ENCODE peak calls at places on chromosomes 13 and 19, in ten cellular contexts. One of them, this sample, is unnamed.

GRCh38 chr19:50514346-50515167 is 844 bp upstream of the ASPDH start:
- DNase-seq in hippocampal formation: peak
- DNase-seq in fibroblast of mammary gland: no peak
- DNase-seq in fibroblast of lung: no peak
- DNase-seq in DMS153: peak
- DNase-seq in MCF 10A: no peak
- DNase-seq in astrocyte: no peak
- DNase-seq in mammary epithelial cell: no peak
- DNase-seq in dorsolateral prefrontal cortex: peak
- DNase-seq in upper lobe of right lung: no peak
- DNase-seq in this sample: no peak

GRCh38 chr13:47144782-47145181 is 247.9 kb upstream of the HTR2A start:
- DNase-seq in hippocampal formation: no peak
- DNase-seq in fibroblast of mammary gland: peak
- DNase-seq in fibroblast of lung: no peak
- DNase-seq in DMS153: no peak
- DNase-seq in MCF 10A: no peak
- DNase-seq in astrocyte: no peak
- DNase-seq in mammary epithelial cell: no peak
- DNase-seq in dorsolateral prefrontal cortex: no peak
- DNase-seq in upper lobe of right lung: no peak
- DNase-seq in this sample: no peak

GRCh38 chr19:49949735-49950589 is 11.0 kb downstream of the SIGLEC11 start:
- DNase-seq in hippocampal formation: no peak
- DNase-seq in fibroblast of mammary gland: peak
- DNase-seq in fibroblast of lung: no peak
- DNase-seq in DMS153: no peak
- DNase-seq in MCF 10A: no peak
- DNase-seq in astrocyte: no peak
- DNase-seq in mammary epithelial cell: no peak
- DNase-seq in dorsolateral prefrontal cortex: no peak
- DNase-seq in upper lobe of right lung: no peak
- DNase-seq in this sample: no peak

GRCh38 chr13:49754146-49754545 is 38.3 kb downstream of the KPNA3 start:
- DNase-seq in hippocampal formation: no peak
- DNase-seq in fibroblast of mammary gland: no peak
- DNase-seq in fibroblast of lung: no peak
- DNase-seq in DMS153: no peak
- DNase-seq in MCF 10A: no peak
- DNase-seq in astrocyte: no peak
- DNase-seq in mammary epithelial cell: no peak
- DNase-seq in dorsolateral prefrontal cortex: no peak
- DNase-seq in upper lobe of right lung: no peak
- DNase-seq in this sample: no peak

GRCh38 chr19:30529876-30530275 is 157.7 kb downstream of the ZNF536 start:
- DNase-seq in hippocampal formation: no peak
- DNase-seq in fibroblast of mammary gland: no peak
- DNase-seq in fibroblast of lung: no peak
- DNase-seq in DMS153: no peak
- DNase-seq in MCF 10A: no peak
- DNase-seq in astrocyte: no peak
- DNase-seq in mammary epithelial cell: no peak
- DNase-seq in dorsolateral prefrontal cortex: no peak
- DNase-seq in upper lobe of right lung: no peak
- DNase-seq in this sample: no peak

GRCh38 chr19:5487222-5487621 is 32.0 kb downstream of the ZNRF4 start:
- DNase-seq in hippocampal formation: no peak
- DNase-seq in fibroblast of mammary gland: no peak
- DNase-seq in fibroblast of lung: no peak
- DNase-seq in DMS153: no peak
- DNase-seq in MCF 10A: no peak
- DNase-seq in astrocyte: no peak
- DNase-seq in mammary epithelial cell: no peak
- DNase-seq in dorsolateral prefrontal cortex: no peak
- DNase-seq in upper lobe of right lung: no peak
- DNase-seq in this sample: no peak

GRCh38 chr19:29587518-29587986 is 18.5 kb upstream of the POP4 start:
- DNase-seq in hippocampal formation: no peak
- DNase-seq in fibroblast of mammary gland: peak
- DNase-seq in fibroblast of lung: peak
- DNase-seq in DMS153: no peak
- DNase-seq in MCF 10A: no peak
- DNase-seq in astrocyte: no peak
- DNase-seq in mammary epithelial cell: peak
- DNase-seq in dorsolateral prefrontal cortex: no peak
- DNase-seq in upper lobe of right lung: no peak
- DNase-seq in this sample: peak

GRCh38 chr19:53809518-53810186 is 14.5 kb downstream of the NLRP12 start:
- DNase-seq in hippocampal formation: no peak
- DNase-seq in fibroblast of mammary gland: no peak
- DNase-seq in fibroblast of lung: no peak
- DNase-seq in DMS153: no peak
- DNase-seq in MCF 10A: no peak
- DNase-seq in astrocyte: no peak
- DNase-seq in mammary epithelial cell: no peak
- DNase-seq in dorsolateral prefrontal cortex: no peak
- DNase-seq in upper lobe of right lung: no peak
- DNase-seq in this sample: no peak

GRCh38 chr13:99614465-99614885 is 113.2 kb downstream of the TM9SF2 start:
- DNase-seq in hippocampal formation: no peak
- DNase-seq in fibroblast of mammary gland: no peak
- DNase-seq in fibroblast of lung: no peak
- DNase-seq in DMS153: no peak
- DNase-seq in MCF 10A: peak
- DNase-seq in astrocyte: no peak
- DNase-seq in mammary epithelial cell: peak
- DNase-seq in dorsolateral prefrontal cortex: no peak
- DNase-seq in upper lobe of right lung: no peak
- DNase-seq in this sample: no peak

GRCh38 chr13:77533875-77534788 is 1.4 kb upstream of the SCEL start:
- DNase-seq in hippocampal formation: no peak
- DNase-seq in fibroblast of mammary gland: peak
- DNase-seq in fibroblast of lung: peak
- DNase-seq in DMS153: no peak
- DNase-seq in MCF 10A: no peak
- DNase-seq in astrocyte: peak
- DNase-seq in mammary epithelial cell: no peak
- DNase-seq in dorsolateral prefrontal cortex: no peak
- DNase-seq in upper lobe of right lung: no peak
- DNase-seq in this sample: no peak

GRCh38 chr13:33727356-33728083 is 90.4 kb upstream of the RFC3 start:
- DNase-seq in hippocampal formation: no peak
- DNase-seq in fibroblast of mammary gland: peak
- DNase-seq in fibroblast of lung: no peak
- DNase-seq in DMS153: no peak
- DNase-seq in MCF 10A: no peak
- DNase-seq in astrocyte: no peak
- DNase-seq in mammary epithelial cell: no peak
- DNase-seq in dorsolateral prefrontal cortex: no peak
- DNase-seq in upper lobe of right lung: no peak
- DNase-seq in this sample: no peak

GRCh38 chr13:42865703-42866102 is 84.3 kb downstream of the FAM216B start:
- DNase-seq in hippocampal formation: no peak
- DNase-seq in fibroblast of mammary gland: no peak
- DNase-seq in fibroblast of lung: no peak
- DNase-seq in DMS153: no peak
- DNase-seq in MCF 10A: no peak
- DNase-seq in astrocyte: no peak
- DNase-seq in mammary epithelial cell: no peak
- DNase-seq in dorsolateral prefrontal cortex: no peak
- DNase-seq in upper lobe of right lung: no peak
- DNase-seq in this sample: no peak

GRCh38 chr13:20359335-20359734 is 127.2 kb upstream of the GJB6 start:
- DNase-seq in hippocampal formation: no peak
- DNase-seq in fibroblast of mammary gland: peak
- DNase-seq in fibroblast of lung: peak
- DNase-seq in DMS153: no peak
- DNase-seq in MCF 10A: peak
- DNase-seq in astrocyte: peak
- DNase-seq in mammary epithelial cell: peak
- DNase-seq in dorsolateral prefrontal cortex: no peak
- DNase-seq in upper lobe of right lung: no peak
- DNase-seq in this sample: no peak

GRCh38 chr19:51417107-51417806 is at the start of gene SIGLEC10:
- DNase-seq in hippocampal formation: no peak
- DNase-seq in fibroblast of mammary gland: peak
- DNase-seq in fibroblast of lung: no peak
- DNase-seq in DMS153: no peak
- DNase-seq in MCF 10A: no peak
- DNase-seq in astrocyte: no peak
- DNase-seq in mammary epithelial cell: no peak
- DNase-seq in dorsolateral prefrontal cortex: no peak
- DNase-seq in upper lobe of right lung: peak
- DNase-seq in this sample: no peak

GRCh38 chr13:44128522-44128921 is 245.1 kb upstream of the SERP2 start:
- DNase-seq in hippocampal formation: no peak
- DNase-seq in fibroblast of mammary gland: peak
- DNase-seq in fibroblast of lung: peak
- DNase-seq in DMS153: no peak
- DNase-seq in MCF 10A: peak
- DNase-seq in astrocyte: peak
- DNase-seq in mammary epithelial cell: no peak
- DNase-seq in dorsolateral prefrontal cortex: no peak
- DNase-seq in upper lobe of right lung: no peak
- DNase-seq in this sample: no peak

GRCh38 chr19:1167687-1168561 is 6.1 kb downstream of the SBNO2 start:
- DNase-seq in hippocampal formation: no peak
- DNase-seq in fibroblast of mammary gland: no peak
- DNase-seq in fibroblast of lung: no peak
- DNase-seq in DMS153: no peak
- DNase-seq in MCF 10A: peak
- DNase-seq in astrocyte: no peak
- DNase-seq in mammary epithelial cell: no peak
- DNase-seq in dorsolateral prefrontal cortex: no peak
- DNase-seq in upper lobe of right lung: peak
- DNase-seq in this sample: no peak

GRCh38 chr13:110607675-110608224 is 7.6 kb upstream of the NAXD start:
- DNase-seq in hippocampal formation: no peak
- DNase-seq in fibroblast of mammary gland: no peak
- DNase-seq in fibroblast of lung: no peak
- DNase-seq in DMS153: no peak
- DNase-seq in MCF 10A: no peak
- DNase-seq in astrocyte: no peak
- DNase-seq in mammary epithelial cell: no peak
- DNase-seq in dorsolateral prefrontal cortex: no peak
- DNase-seq in upper lobe of right lung: no peak
- DNase-seq in this sample: no peak

GRCh38 chr19:6577410-6578125 is 13.4 kb downstream of the CD70 start:
- DNase-seq in hippocampal formation: no peak
- DNase-seq in fibroblast of mammary gland: peak
- DNase-seq in fibroblast of lung: no peak
- DNase-seq in DMS153: peak
- DNase-seq in MCF 10A: peak
- DNase-seq in astrocyte: no peak
- DNase-seq in mammary epithelial cell: peak
- DNase-seq in dorsolateral prefrontal cortex: no peak
- DNase-seq in upper lobe of right lung: no peak
- DNase-seq in this sample: no peak

GRCh38 chr13:24746618-24747247 is 17.2 kb upstream of the RNF17 start:
- DNase-seq in hippocampal formation: no peak
- DNase-seq in fibroblast of mammary gland: no peak
- DNase-seq in fibroblast of lung: peak
- DNase-seq in DMS153: no peak
- DNase-seq in MCF 10A: no peak
- DNase-seq in astrocyte: no peak
- DNase-seq in mammary epithelial cell: peak
- DNase-seq in dorsolateral prefrontal cortex: no peak
- DNase-seq in upper lobe of right lung: no peak
- DNase-seq in this sample: no peak

GRCh38 chr19:8575467-8575997 is 1.7 kb downstream of the MYO1F start:
- DNase-seq in hippocampal formation: no peak
- DNase-seq in fibroblast of mammary gland: peak
- DNase-seq in fibroblast of lung: peak
- DNase-seq in DMS153: no peak
- DNase-seq in MCF 10A: peak
- DNase-seq in astrocyte: peak
- DNase-seq in mammary epithelial cell: no peak
- DNase-seq in dorsolateral prefrontal cortex: no peak
- DNase-seq in upper lobe of right lung: no peak
- DNase-seq in this sample: peak

GRCh38 chr19:16161848-16162247 is 11.5 kb downstream of the CIB3 start:
- DNase-seq in hippocampal formation: no peak
- DNase-seq in fibroblast of mammary gland: peak
- DNase-seq in fibroblast of lung: peak
- DNase-seq in DMS153: no peak
- DNase-seq in MCF 10A: peak
- DNase-seq in astrocyte: peak
- DNase-seq in mammary epithelial cell: peak
- DNase-seq in dorsolateral prefrontal cortex: no peak
- DNase-seq in upper lobe of right lung: no peak
- DNase-seq in this sample: no peak

GRCh38 chr19:1169921-1170885 is 3.9 kb downstream of the SBNO2 start:
- DNase-seq in hippocampal formation: no peak
- DNase-seq in fibroblast of mammary gland: peak
- DNase-seq in fibroblast of lung: peak
- DNase-seq in DMS153: no peak
- DNase-seq in MCF 10A: peak
- DNase-seq in astrocyte: peak
- DNase-seq in mammary epithelial cell: peak
- DNase-seq in dorsolateral prefrontal cortex: peak
- DNase-seq in upper lobe of right lung: peak
- DNase-seq in this sample: no peak

GRCh38 chr13:39144941-39145533 is 106.8 kb downstream of the NHLRC3 start:
- DNase-seq in hippocampal formation: peak
- DNase-seq in fibroblast of mammary gland: peak
- DNase-seq in fibroblast of lung: peak
- DNase-seq in DMS153: no peak
- DNase-seq in MCF 10A: peak
- DNase-seq in astrocyte: peak
- DNase-seq in mammary epithelial cell: peak
- DNase-seq in dorsolateral prefrontal cortex: peak
- DNase-seq in upper lobe of right lung: no peak
- DNase-seq in this sample: no peak

GRCh38 chr13:72346716-72347115 is 380.7 kb downstream of the MZT1 start:
- DNase-seq in hippocampal formation: no peak
- DNase-seq in fibroblast of mammary gland: no peak
- DNase-seq in fibroblast of lung: no peak
- DNase-seq in DMS153: no peak
- DNase-seq in MCF 10A: no peak
- DNase-seq in astrocyte: no peak
- DNase-seq in mammary epithelial cell: no peak
- DNase-seq in dorsolateral prefrontal cortex: no peak
- DNase-seq in upper lobe of right lung: no peak
- DNase-seq in this sample: no peak

GRCh38 chr13:26651234-26651633 is 93.8 kb downstream of the WASF3 start:
- DNase-seq in hippocampal formation: no peak
- DNase-seq in fibroblast of mammary gland: no peak
- DNase-seq in fibroblast of lung: no peak
- DNase-seq in DMS153: no peak
- DNase-seq in MCF 10A: no peak
- DNase-seq in astrocyte: no peak
- DNase-seq in mammary epithelial cell: no peak
- DNase-seq in dorsolateral prefrontal cortex: no peak
- DNase-seq in upper lobe of right lung: no peak
- DNase-seq in this sample: no peak

GRCh38 chr13:38775085-38775484 is 88.2 kb downstream of the FREM2 start:
- DNase-seq in hippocampal formation: no peak
- DNase-seq in fibroblast of mammary gland: no peak
- DNase-seq in fibroblast of lung: no peak
- DNase-seq in DMS153: no peak
- DNase-seq in MCF 10A: no peak
- DNase-seq in astrocyte: no peak
- DNase-seq in mammary epithelial cell: no peak
- DNase-seq in dorsolateral prefrontal cortex: no peak
- DNase-seq in upper lobe of right lung: no peak
- DNase-seq in this sample: no peak

GRCh38 chr13:73661687-73662425 is 472.3 kb downstream of the KLF12 start:
- DNase-seq in hippocampal formation: no peak
- DNase-seq in fibroblast of mammary gland: no peak
- DNase-seq in fibroblast of lung: no peak
- DNase-seq in DMS153: no peak
- DNase-seq in MCF 10A: no peak
- DNase-seq in astrocyte: no peak
- DNase-seq in mammary epithelial cell: no peak
- DNase-seq in dorsolateral prefrontal cortex: no peak
- DNase-seq in upper lobe of right lung: no peak
- DNase-seq in this sample: no peak

GRCh38 chr19:52369463-52370340 is at the start of gene ZNF880:
- DNase-seq in hippocampal formation: peak
- DNase-seq in fibroblast of mammary gland: peak
- DNase-seq in fibroblast of lung: peak
- DNase-seq in DMS153: peak
- DNase-seq in MCF 10A: peak
- DNase-seq in astrocyte: peak
- DNase-seq in mammary epithelial cell: peak
- DNase-seq in dorsolateral prefrontal cortex: peak
- DNase-seq in upper lobe of right lung: peak
- DNase-seq in this sample: peak